ENCODE peak calls at places on chromosomes 11 and 22, in ten cellular contexts. P, M, I, J, D, U, X, E, F and T are unnamed samples.

GRCh38 chr11:117188620-117189081 is 10.1 kb downstream of the SIDT2 start:
- DNase-seq in P (peak; percentile 79), M (no peak), I (peak; percentile 80), J (no peak), D (peak; percentile 36), U (no peak), X (no peak), E (no peak), F (no peak), T (no peak)

GRCh38 chr11:130999992-131000770 is 83.9 kb upstream of the SNX19 start:
- DNase-seq in P (no peak), M (peak; percentile 91), I (no peak), J (no peak), D (no peak), U (peak; percentile 56), X (peak; percentile 96), E (peak; percentile 19), F (peak; percentile 95), T (no peak)

GRCh38 chr11:44785856-44786606 is 59.3 kb downstream of the TSPAN18 start:
- DNase-seq in P (peak; percentile 47), M (no peak), I (no peak), J (no peak), D (no peak), U (no peak), X (no peak), E (no peak), F (no peak), T (no peak)

GRCh38 chr11:117098269-117099231 is at the start of gene SIK3:
- DNase-seq in P (peak; percentile 94), M (peak; percentile 91), I (peak; percentile 97), J (peak; percentile 94), D (peak; percentile 91), U (peak; percentile 98), X (peak; percentile 99), E (peak; percentile 69), F (peak; percentile 88), T (peak; percentile 99)

GRCh38 chr11:126182787-126183445 is 28.5 kb downstream of the RPUSD4 start:
- DNase-seq in P (no peak), M (no peak), I (no peak), J (no peak), D (no peak), U (no peak), X (no peak), E (no peak), F (no peak), T (no peak)

GRCh38 chr22:36329217-36330078 is 58.3 kb downstream of the MYH9 start:
- DNase-seq in P (no peak), M (peak; percentile 97), I (no peak), J (peak; percentile 54), D (peak; percentile 81), U (peak; percentile 78), X (peak; percentile 96), E (peak; percentile 52), F (peak; percentile 95), T (no peak)

GRCh38 chr11:120819003-120819402 is 204.9 kb upstream of the TBCEL start:
- DNase-seq in P (no peak), M (no peak), I (no peak), J (no peak), D (peak; percentile 77), U (no peak), X (no peak), E (no peak), F (no peak), T (no peak)

GRCh38 chr11:68379216-68379615 is 66.8 kb downstream of the LRP5 start:
- DNase-seq in P (no peak), M (no peak), I (no peak), J (no peak), D (no peak), U (no peak), X (no peak), E (no peak), F (no peak), T (no peak)

GRCh38 chr11:65206441-65206841 is 24.7 kb downstream of the CAPN1 start:
- DNase-seq in P (peak; percentile 85), M (no peak), I (no peak), J (no peak), D (no peak), U (no peak), X (no peak), E (no peak), F (no peak), T (no peak)

GRCh38 chr22:37564111-37564711 is 3.9 kb downstream of the CDC42EP1 start:
- DNase-seq in P (no peak), M (no peak), I (no peak), J (no peak), D (no peak), U (no peak), X (no peak), E (no peak), F (no peak), T (no peak)

GRCh38 chr11:78595431-78596130 is 20.9 kb upstream of the NARS2 start:
- DNase-seq in P (no peak), M (peak; percentile 71), I (no peak), J (no peak), D (no peak), U (peak; percentile 26), X (peak; percentile 89), E (no peak), F (peak; percentile 46), T (no peak)

GRCh38 chr11:116503216-116504160 is 269.3 kb downstream of the BUD13 start:
- DNase-seq in P (no peak), M (no peak), I (no peak), J (no peak), D (no peak), U (no peak), X (no peak), E (no peak), F (no peak), T (no peak)

GRCh38 chr11:1111545-1112212 is 37.0 kb downstream of the MUC2 start:
- DNase-seq in P (peak; percentile 66), M (no peak), I (peak; percentile 29), J (no peak), D (no peak), U (no peak), X (no peak), E (no peak), F (no peak), T (no peak)

GRCh38 chr11:60951909-60952741 is at the start of gene SLC15A3:
- DNase-seq in P (no peak), M (peak; percentile 44), I (peak; percentile 88), J (no peak), D (no peak), U (no peak), X (peak; percentile 46), E (no peak), F (no peak), T (peak; percentile 86)

GRCh38 chr22:28112548-28113043 is 193.5 kb upstream of the PITPNB start:
- DNase-seq in P (no peak), M (peak; percentile 75), I (no peak), J (no peak), D (no peak), U (peak; percentile 46), X (peak; percentile 76), E (peak; percentile 48), F (peak; percentile 52), T (no peak)

DNA sequence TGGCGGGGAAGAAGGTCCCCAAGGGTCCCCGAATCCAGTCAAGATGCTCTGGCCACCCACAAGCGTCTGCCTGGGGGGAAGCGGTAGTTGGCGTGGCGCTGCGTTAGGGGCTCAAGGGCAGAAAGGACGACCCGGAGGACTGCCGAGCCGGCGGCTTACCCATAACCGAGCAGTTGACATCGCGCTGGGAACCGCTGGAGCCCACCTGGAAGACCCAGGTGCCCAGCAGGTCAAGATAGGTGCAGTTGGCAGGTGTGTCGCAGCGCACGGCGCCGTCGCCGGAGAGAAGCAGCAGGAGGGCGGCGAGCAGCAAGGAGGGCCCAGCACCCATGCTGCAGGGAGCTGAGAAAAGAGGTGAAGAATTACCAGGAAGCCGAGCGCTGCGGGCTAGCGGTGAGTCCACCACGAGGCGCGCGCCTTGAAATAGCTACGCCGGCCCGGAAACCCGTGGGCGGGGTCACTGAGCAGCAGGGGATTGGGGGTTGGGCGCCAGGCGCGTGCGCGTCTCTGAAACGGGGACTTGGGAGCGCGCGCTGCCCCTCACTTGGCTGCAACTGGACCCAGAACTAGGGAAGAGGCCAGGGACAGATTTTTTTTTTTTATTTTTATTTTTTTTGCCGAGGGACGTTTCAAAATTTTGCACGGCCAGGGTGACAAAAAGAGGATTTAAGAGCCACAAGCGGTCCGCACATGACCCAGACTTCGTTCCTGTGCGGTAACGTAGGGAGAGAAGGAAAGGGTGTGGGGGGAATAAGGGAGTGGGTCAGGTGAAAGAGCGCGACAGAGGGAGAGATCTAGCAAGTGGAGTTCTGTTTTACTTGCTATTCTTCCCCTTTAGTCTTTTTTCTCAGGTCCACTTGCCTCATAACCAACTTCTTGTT is at the start of gene CTSC:
- DNase-seq in P (peak; percentile 90), M (peak; percentile 79), I (peak; percentile 98), J (peak; percentile 86), D (peak; percentile 81), U (peak; percentile 96), X (peak; percentile 97), E (peak; percentile 53), F (peak; percentile 81), T (peak; percentile 92)
- TF ChIP-seq CTCF in P (no peak), M (no peak), I (peak; percentile 12), J (no peak), D (no peak), U (peak; percentile 2), X (no peak), E (no peak), F (peak; percentile 6), T (no peak)

GRCh38 chr22:41444360-41445170 is 2.0 kb downstream of the TOB2 start:
- DNase-seq in P (peak; percentile 97), M (peak; percentile 94), I (peak; percentile 94), J (peak; percentile 84), D (peak; percentile 85), U (peak; percentile 97), X (peak; percentile 98), E (peak; percentile 78), F (peak; percentile 93), T (peak; percentile 90)
- TF ChIP-seq CTCF in P (no peak), M (no peak), I (no peak), J (no peak), D (peak; percentile 15), U (no peak), X (no peak), E (no peak), F (no peak), T (no peak)

GRCh38 chr11:82012276-82012675 is 721.4 kb downstream of the FAM181B start:
- DNase-seq in P (no peak), M (no peak), I (no peak), J (no peak), D (no peak), U (no peak), X (no peak), E (no peak), F (no peak), T (no peak)
- TF ChIP-seq CTCF in P (no peak), M (no peak), I (no peak), J (no peak), D (no peak), U (no peak), X (no peak), E (no peak), F (no peak), T (no peak)

GRCh38 chr11:92552942-92553341 is 328.3 kb downstream of the FAT3 start:
- DNase-seq in P (no peak), M (peak; percentile 12), I (no peak), J (no peak), D (no peak), U (no peak), X (peak; percentile 2), E (no peak), F (no peak), T (no peak)
- TF ChIP-seq CTCF in P (peak; percentile 85), M (peak; percentile 52), I (peak; percentile 11), J (no peak), D (no peak), U (peak; percentile 54), X (peak; percentile 6), E (no peak), F (peak; percentile 47), T (no peak)